ENCODE peak calls at places on chromosomes 2 and 18, in nine cellular contexts. F is stomach, J is transverse colon, T is A549, Z is GM12878, M is K562, A is sigmoid colon, V is H1, S is HepG2. E is an unnamed sample.

GRCh38 chr18:47528343-47528742 is 276.9 kb upstream of the SKOR2 start:
- DNase-seq in F (no peak), J (no peak), T (no peak), Z (no peak), M (no peak), A (no peak), V (no peak), S (no peak), E (no peak)

GRCh38 chr2:102141011-102141914 is 1.3 kb upstream of the IL1R1 start:
- DNase-seq in F (no peak), J (no peak), T (no peak), Z (no peak), M (no peak), A (no peak), V (peak; percentile 50), S (no peak), E (no peak)

GRCh38 chr2:239036819-239037558 is 189.1 kb downstream of the TWIST2 start:
- DNase-seq in F (no peak), J (no peak), T (no peak), Z (no peak), M (no peak), A (peak; percentile 50), V (no peak), S (no peak), E (no peak)

GRCh38 chr18:23270999-23271680 is 135.9 kb downstream of the CABLES1 start:
- DNase-seq in F (no peak), J (no peak), T (no peak), Z (no peak), M (no peak), A (no peak), V (no peak), S (no peak), E (no peak)

GRCh38 chr2:3628241-3628679 is 29.7 kb upstream of the ALLC start:
- DNase-seq in F (peak; percentile 16), J (no peak), T (no peak), Z (no peak), M (no peak), A (peak; percentile 46), V (peak; percentile 44), S (no peak), E (no peak)

GRCh38 chr2:83394134-83394965 is 1064.7 kb downstream of the SUCLG1 start:
- DNase-seq in F (no peak), J (no peak), T (no peak), Z (no peak), M (no peak), A (no peak), V (no peak), S (no peak), E (no peak)

GRCh38 chr2:66555076-66555475 is 120.2 kb downstream of the MEIS1 start:
- DNase-seq in F (no peak), J (no peak), T (no peak), Z (no peak), M (no peak), A (no peak), V (no peak), S (no peak), E (no peak)

GRCh38 chr18:50030146-50030545 is 164.8 kb downstream of the MYO5B start:
- DNase-seq in F (no peak), J (no peak), T (no peak), Z (no peak), M (no peak), A (no peak), V (no peak), S (no peak), E (no peak)

GRCh38 chr2:26892916-26893524 is 45.1 kb downstream of the DPYSL5 start:
- DNase-seq in F (no peak), J (no peak), T (no peak), Z (no peak), M (no peak), A (no peak), V (peak; percentile 30), S (no peak), E (no peak)

GRCh38 chr2:85770786-85771409 is 17.1 kb downstream of the ATOH8 start:
- DNase-seq in F (no peak), J (no peak), T (no peak), Z (no peak), M (no peak), A (no peak), V (no peak), S (no peak), E (no peak)

GRCh38 chr18:57077786-57078552 is 68.9 kb upstream of the BOD1L2 start:
- DNase-seq in F (no peak), J (no peak), T (no peak), Z (peak; percentile 93), M (no peak), A (no peak), V (no peak), S (no peak), E (no peak)

GRCh38 chr2:179983250-179983932 is 23.7 kb downstream of the CWC22 start:
- DNase-seq in F (no peak), J (no peak), T (no peak), Z (no peak), M (no peak), A (no peak), V (no peak), S (no peak), E (no peak)

GRCh38 chr2:14524041-14524802 is 108.3 kb upstream of the LRATD1 start:
- DNase-seq in F (no peak), J (no peak), T (no peak), Z (no peak), M (no peak), A (no peak), V (no peak), S (no peak), E (no peak)

GRCh38 chr2:207766697-207767460 is 2.8 kb downstream of the FZD5 start:
- DNase-seq in F (peak; percentile 51), J (peak; percentile 29), T (no peak), Z (no peak), M (no peak), A (no peak), V (peak; percentile 69), S (peak; percentile 48), E (no peak)

GRCh38 chr18:62384610-62385097 is 59.5 kb downstream of the TNFRSF11A start:
- DNase-seq in F (no peak), J (no peak), T (peak; percentile 25), Z (no peak), M (no peak), A (no peak), V (peak; percentile 53), S (no peak), E (no peak)

DNA sequence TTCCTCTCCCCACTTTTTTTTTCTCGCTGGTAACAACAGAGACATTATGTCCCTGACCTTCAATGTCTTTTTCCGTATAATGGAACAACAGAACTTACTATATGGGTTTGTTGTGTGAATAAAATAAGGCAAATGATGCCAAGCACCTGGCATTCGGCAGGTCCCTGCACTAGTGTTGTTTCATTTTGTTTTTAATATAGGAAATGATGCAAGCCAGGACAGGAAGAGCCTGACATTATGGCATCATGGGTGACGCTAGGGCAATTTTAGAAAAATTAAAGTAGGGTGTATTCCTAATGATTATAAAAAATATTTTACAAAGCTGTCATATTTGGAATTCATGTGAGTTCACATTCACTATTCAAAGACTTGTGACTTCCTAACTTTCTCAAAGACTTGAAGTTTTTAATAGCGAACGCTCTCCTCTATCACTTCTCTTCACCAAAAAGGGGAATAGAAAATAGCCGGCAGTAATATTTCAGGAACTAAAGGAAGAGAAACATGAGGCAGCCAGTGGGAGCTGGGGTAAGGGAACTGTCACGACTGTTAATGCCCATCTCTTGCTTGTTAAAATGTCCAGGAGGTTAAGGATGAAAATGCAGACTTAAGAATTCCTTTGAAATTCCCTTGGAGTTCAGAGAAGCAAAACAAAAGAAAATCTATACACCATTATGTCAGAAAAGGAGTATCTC is 60.4 kb downstream of the DPP4 start:
- DNase-seq in F (no peak), J (no peak), T (no peak), Z (no peak), M (no peak), A (no peak), V (no peak), S (no peak), E (no peak)
- TF ChIP-seq EP300 in F (no peak), J (no peak), T (no peak), Z (no peak), M (no peak), A (no peak), V (no peak), S (no peak), E (peak; percentile 17)

GRCh38 chr2:28868611-28869010 is 1.5 kb downstream of the TRMT61B start:
- DNase-seq in F (no peak), J (no peak), T (no peak), Z (no peak), M (no peak), A (no peak), V (no peak), S (no peak), E (no peak)

GRCh38 chr2:28871620-28872019 is 1.5 kb upstream of the TRMT61B start:
- DNase-seq in F (no peak), J (no peak), T (no peak), Z (no peak), M (no peak), A (no peak), V (no peak), S (peak; percentile 58), E (no peak)

GRCh38 chr2:28869494-28870145 is 489 bp downstream of the TRMT61B start:
- DNase-seq in F (no peak), J (peak; percentile 28), T (no peak), Z (no peak), M (no peak), A (peak; percentile 66), V (no peak), S (no peak), E (no peak)

DNA sequence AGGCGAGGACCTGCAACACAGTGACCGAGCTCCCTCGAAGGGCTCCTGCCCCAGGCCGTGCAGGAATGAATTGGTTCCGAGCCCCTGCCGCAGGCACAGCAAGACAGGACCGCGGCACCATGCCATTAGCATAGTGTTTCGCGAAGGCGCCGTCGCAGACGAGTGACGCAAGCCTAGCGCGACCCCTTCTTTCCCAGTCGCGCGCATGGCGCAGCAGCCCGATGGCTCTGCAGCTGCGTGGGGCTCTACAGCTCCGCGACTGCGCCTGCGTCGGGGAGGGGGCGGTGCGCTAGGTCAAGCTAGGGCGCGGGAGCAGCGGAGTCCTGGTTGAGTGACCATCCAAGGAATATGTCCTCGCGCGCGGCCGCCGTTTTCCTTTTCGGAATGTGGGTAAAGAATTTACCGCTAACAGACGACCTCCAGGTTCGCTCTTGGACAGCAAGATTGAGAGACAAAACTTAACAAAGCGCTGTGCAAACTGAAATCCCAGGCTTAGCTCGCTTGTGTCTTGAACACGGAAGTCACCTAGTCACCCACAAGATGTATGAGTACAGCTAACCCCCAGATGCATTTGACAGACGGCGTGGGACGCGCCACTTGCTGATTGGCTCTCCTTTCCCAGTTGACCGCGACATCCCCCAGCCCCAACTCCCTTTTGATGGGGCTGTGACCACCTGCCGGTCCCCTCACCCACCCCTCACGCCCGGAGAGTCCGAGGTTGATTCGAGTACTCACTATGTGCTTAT is at the start of gene TRMT61B:
- DNase-seq in F (peak; percentile 97), J (peak; percentile 97), T (peak; percentile 97), Z (peak; percentile 92), M (peak; percentile 97), A (peak; percentile 97), V (peak; percentile 99), S (peak; percentile 94), E (peak; percentile 89)
- TF ChIP-seq POLR2A in F (peak; percentile 14), J (peak; percentile 83), T (peak; percentile 81), Z (peak; percentile 97), M (peak; percentile 98), A (peak; percentile 9), V (peak; percentile 96), S (peak; percentile 90), E (peak; percentile 41)

GRCh38 chr2:20698916-20699613 is 32.1 kb downstream of the GDF7 start:
- DNase-seq in F (no peak), J (no peak), T (no peak), Z (no peak), M (no peak), A (no peak), V (no peak), S (no peak), E (no peak)
- H3K27ac ChIP-seq in F (no peak overlapping the region), J (no peak overlapping the region), T (no peak overlapping the region), Z (no peak overlapping the region), M (no peak overlapping the region), A (no peak overlapping the region), V (no peak overlapping the region), S (no peak overlapping the region), E (no peak overlapping the region)

GRCh38 chr18:58569490-58569911 is 59.4 kb downstream of the ALPK2 start:
- DNase-seq in F (no peak), J (no peak), T (no peak), Z (no peak), M (no peak), A (no peak), V (no peak), S (peak; percentile 35), E (no peak)
- TF ChIP-seq EP300 in F (no peak), J (no peak), T (no peak), Z (no peak), M (no peak), A (no peak), V (no peak), S (no peak), E (no peak)

E was measured in tibial nerve.